ENCODE peak calls at places on chromosomes 16 and 17, in nine cellular contexts. One of them, this sample, is unnamed. For H3K4me1, the result is how much of the 10 kb centered on the place peaks cover.

GRCh38 chr17:82973456-82974135 is 105.8 kb upstream of the METRNL start:
- DNase-seq in tibial nerve: no peak
- DNase-seq in aorta: no peak
- DNase-seq in pancreas: no peak
- DNase-seq in transverse colon: no peak
- DNase-seq in stomach: no peak
- DNase-seq in adrenal gland: no peak
- DNase-seq in IMR-90: no peak
- DNase-seq in small intestine: no peak
- DNase-seq in this sample: no peak

GRCh38 chr17:13346996-13347762 is 254.6 kb downstream of the HS3ST3A1 start:
- DNase-seq in small intestine: no peak
- DNase-seq in adrenal gland: peak
- DNase-seq in pancreas: no peak
- DNase-seq in transverse colon: no peak
- DNase-seq in stomach: no peak
- DNase-seq in IMR-90: peak
- DNase-seq in aorta: no peak
- DNase-seq in tibial nerve: no peak
- DNase-seq in this sample: no peak

GRCh38 chr17:66810951-66811682 is 23.8 kb upstream of the CACNG5 start:
- DNase-seq in stomach: no peak
- DNase-seq in tibial nerve: no peak
- DNase-seq in small intestine: no peak
- DNase-seq in transverse colon: no peak
- DNase-seq in aorta: no peak
- DNase-seq in IMR-90: no peak
- DNase-seq in adrenal gland: no peak
- DNase-seq in pancreas: no peak
- DNase-seq in this sample: no peak

GRCh38 chr16:84307209-84307954 is 12.7 kb downstream of the WFDC1 start:
- DNase-seq in stomach: no peak
- DNase-seq in adrenal gland: no peak
- DNase-seq in tibial nerve: no peak
- DNase-seq in pancreas: no peak
- DNase-seq in transverse colon: no peak
- DNase-seq in aorta: no peak
- DNase-seq in IMR-90: no peak
- DNase-seq in small intestine: no peak
- DNase-seq in this sample: no peak

GRCh38 chr16:48603647-48604376 is 6.2 kb downstream of the N4BP1 start:
- DNase-seq in pancreas: no peak
- DNase-seq in IMR-90: no peak
- DNase-seq in transverse colon: peak
- DNase-seq in stomach: no peak
- DNase-seq in adrenal gland: no peak
- DNase-seq in small intestine: peak
- DNase-seq in tibial nerve: no peak
- DNase-seq in aorta: no peak
- DNase-seq in this sample: no peak

GRCh38 chr16:2689968-2690830 is 7.9 kb downstream of the KCTD5 start:
- DNase-seq in IMR-90: no peak
- DNase-seq in stomach: no peak
- DNase-seq in pancreas: no peak
- DNase-seq in small intestine: no peak
- DNase-seq in aorta: peak
- DNase-seq in transverse colon: no peak
- DNase-seq in adrenal gland: no peak
- DNase-seq in tibial nerve: no peak
- DNase-seq in this sample: peak

GRCh38 chr16:66315210-66315825 is 51.2 kb upstream of the CDH5 start:
- DNase-seq in transverse colon: peak
- DNase-seq in pancreas: peak
- DNase-seq in tibial nerve: peak
- DNase-seq in adrenal gland: peak
- DNase-seq in stomach: peak
- DNase-seq in small intestine: peak
- DNase-seq in aorta: no peak
- DNase-seq in IMR-90: peak
- DNase-seq in this sample: no peak

GRCh38 chr16:52066951-52067350 is 480.0 kb downstream of the TOX3 start:
- DNase-seq in tibial nerve: no peak
- DNase-seq in pancreas: no peak
- DNase-seq in small intestine: no peak
- DNase-seq in transverse colon: no peak
- DNase-seq in IMR-90: no peak
- DNase-seq in stomach: no peak
- DNase-seq in adrenal gland: no peak
- DNase-seq in aorta: no peak
- DNase-seq in this sample: no peak

GRCh38 chr17:73271078-73271477 is 9.4 kb upstream of the CPSF4L start:
- DNase-seq in adrenal gland: no peak
- DNase-seq in aorta: no peak
- DNase-seq in stomach: no peak
- DNase-seq in pancreas: no peak
- DNase-seq in transverse colon: peak
- DNase-seq in small intestine: no peak
- DNase-seq in tibial nerve: no peak
- DNase-seq in IMR-90: no peak
- DNase-seq in this sample: no peak

DNA sequence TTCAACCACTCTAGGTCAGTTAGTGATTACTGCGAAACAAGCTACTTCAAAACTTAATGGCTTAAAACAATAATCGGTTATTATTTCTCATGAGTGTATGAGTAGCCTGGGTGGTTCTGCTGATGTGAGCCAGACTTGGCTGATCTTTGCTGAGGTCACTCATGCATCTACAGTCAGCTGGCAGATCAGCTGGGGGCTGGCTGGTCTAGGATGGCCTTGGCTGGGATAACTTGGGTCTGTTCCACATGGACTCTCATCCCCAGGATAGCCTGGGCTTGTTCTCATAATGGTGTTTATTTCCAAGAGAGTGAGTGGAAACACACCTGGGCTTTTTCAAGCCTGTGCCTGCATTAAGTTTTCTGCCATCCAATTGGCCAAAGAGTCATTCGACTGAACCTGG is 13.0 kb downstream of the CCDC182 start:
- DNase-seq in IMR-90: no peak
- DNase-seq in pancreas: no peak
- DNase-seq in transverse colon: no peak
- DNase-seq in aorta: no peak
- DNase-seq in adrenal gland: peak
- DNase-seq in stomach: no peak
- DNase-seq in small intestine: no peak
- DNase-seq in tibial nerve: no peak
- DNase-seq in this sample: no peak
- H3K4me1 ChIP-seq in IMR-90: under half
- H3K4me1 ChIP-seq in pancreas: under half
- H3K4me1 ChIP-seq in transverse colon: under half
- H3K4me1 ChIP-seq in aorta: under half
- H3K4me1 ChIP-seq in adrenal gland: under half
- H3K4me1 ChIP-seq in stomach: under half
- H3K4me1 ChIP-seq in small intestine: under half
- H3K4me1 ChIP-seq in tibial nerve: under half
- H3K4me1 ChIP-seq in this sample: under half

DNA sequence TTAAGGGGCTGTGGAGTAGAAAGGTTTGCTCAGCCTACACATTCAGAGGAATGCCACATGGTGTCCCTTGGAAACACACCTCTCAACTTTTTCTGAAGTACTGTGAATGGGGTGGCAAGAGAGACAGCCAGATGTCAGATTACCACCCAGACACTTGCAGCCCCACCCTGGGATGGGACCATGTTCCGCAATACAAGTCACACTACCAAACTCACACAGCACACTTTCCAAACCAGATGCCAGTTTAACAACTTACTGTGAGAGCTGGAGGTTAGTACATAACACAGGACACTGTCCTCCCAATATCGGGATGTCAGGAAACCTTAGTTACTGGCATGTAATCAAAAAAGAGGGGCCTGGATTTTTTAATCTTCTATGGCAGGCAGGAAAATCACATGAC is 7.9 kb downstream of the USP7 start:
- DNase-seq in aorta: no peak
- DNase-seq in tibial nerve: no peak
- DNase-seq in transverse colon: no peak
- DNase-seq in pancreas: no peak
- DNase-seq in IMR-90: no peak
- DNase-seq in adrenal gland: no peak
- DNase-seq in stomach: no peak
- DNase-seq in small intestine: no peak
- DNase-seq in this sample: no peak
- H3K4me1 ChIP-seq in aorta: under half
- H3K4me1 ChIP-seq in tibial nerve: under half
- H3K4me1 ChIP-seq in transverse colon: half or more
- H3K4me1 ChIP-seq in pancreas: half or more
- H3K4me1 ChIP-seq in IMR-90: under half
- H3K4me1 ChIP-seq in adrenal gland: under half
- H3K4me1 ChIP-seq in stomach: half or more
- H3K4me1 ChIP-seq in small intestine: under half
- H3K4me1 ChIP-seq in this sample: half or more

GRCh38 chr16:58084635-58085034 is 44.5 kb downstream of the CFAP20 start:
- DNase-seq in transverse colon: no peak
- DNase-seq in small intestine: no peak
- DNase-seq in tibial nerve: no peak
- DNase-seq in pancreas: no peak
- DNase-seq in adrenal gland: no peak
- DNase-seq in IMR-90: no peak
- DNase-seq in stomach: no peak
- DNase-seq in aorta: peak
- DNase-seq in this sample: peak
- H3K4me1 ChIP-seq in transverse colon: under half
- H3K4me1 ChIP-seq in small intestine: under half
- H3K4me1 ChIP-seq in tibial nerve: under half
- H3K4me1 ChIP-seq in pancreas: under half
- H3K4me1 ChIP-seq in adrenal gland: under half
- H3K4me1 ChIP-seq in IMR-90: under half
- H3K4me1 ChIP-seq in stomach: under half
- H3K4me1 ChIP-seq in aorta: under half
- H3K4me1 ChIP-seq in this sample: under half

GRCh38 chr17:75318615-75319222 is 29.5 kb upstream of the SLC25A19 start:
- DNase-seq in pancreas: no peak
- DNase-seq in tibial nerve: no peak
- DNase-seq in aorta: no peak
- DNase-seq in transverse colon: no peak
- DNase-seq in IMR-90: no peak
- DNase-seq in small intestine: no peak
- DNase-seq in stomach: no peak
- DNase-seq in adrenal gland: no peak
- DNase-seq in this sample: peak
- H3K4me1 ChIP-seq in pancreas: under half
- H3K4me1 ChIP-seq in tibial nerve: under half
- H3K4me1 ChIP-seq in aorta: under half
- H3K4me1 ChIP-seq in transverse colon: under half
- H3K4me1 ChIP-seq in IMR-90: under half
- H3K4me1 ChIP-seq in small intestine: under half
- H3K4me1 ChIP-seq in stomach: under half
- H3K4me1 ChIP-seq in adrenal gland: under half
- H3K4me1 ChIP-seq in this sample: under half